ENCODE peak calls at places on chromosomes 7 and 10, in six cellular contexts. B is fibroblast of lung, D is Panc1, S is body of pancreas, Q is GM10248, X is HFF-Myc. F is an unnamed sample.
A peak's percentile ranks its signal among the peaks of the same experiment; 100 is the strongest.

GRCh38 chr10:52740913-52741675 is 31.5 kb downstream of the MBL2 start:
- DNase-seq in B (peak; percentile 49), Q (peak; percentile 47), D (peak; percentile 51), S (peak; percentile 41), X (no peak), F (peak; percentile 72)

GRCh38 chr10:92640110-92640509 is 47.2 kb downstream of the KIF11 start:
- DNase-seq in D (peak; percentile 50), B (peak; percentile 75), Q (no peak), S (no peak), X (peak; percentile 3), F (no peak)

GRCh38 chr10:51574248-51575067 is 124.9 kb downstream of the CSTF2T start:
- DNase-seq in Q (no peak), D (no peak), B (no peak), S (no peak), X (no peak), F (no peak)

GRCh38 chr7:151634643-151635042 is 114.9 kb upstream of the RHEB start:
- DNase-seq in S (no peak), Q (no peak), B (no peak), D (no peak), X (no peak), F (no peak)

GRCh38 chr7:66050337-66050957 is 25.2 kb upstream of the ASL start:
- DNase-seq in X (no peak), B (no peak), Q (no peak), D (no peak), S (no peak), F (no peak)

GRCh38 chr7:77985232-77985973 is 186.8 kb downstream of the PHTF2 start:
- DNase-seq in B (no peak), D (no peak), S (no peak), Q (no peak), X (no peak), F (no peak)

GRCh38 chr10:70943249-70943648 is 54.9 kb upstream of the PCBD1 start:
- DNase-seq in B (no peak), S (no peak), D (no peak), Q (no peak), X (no peak), F (no peak)

GRCh38 chr7:95691464-95691863 is 80.9 kb upstream of the DYNC1I1 start:
- DNase-seq in S (no peak), B (no peak), X (no peak), D (no peak), Q (no peak), F (no peak)

GRCh38 chr10:110504111-110504735 is 6.5 kb downstream of the DUSP5 start:
- DNase-seq in S (peak; percentile 60), B (peak; percentile 95), Q (peak; percentile 83), D (no peak), X (no peak), F (no peak)

GRCh38 chr7:41955475-41956243 is 252.8 kb upstream of the INHBA start:
- DNase-seq in S (peak; percentile 87), X (peak; percentile 89), Q (no peak), B (peak; percentile 99), D (no peak), F (peak; percentile 56)

GRCh38 chr10:106655606-106656005 is 508.9 kb downstream of the SORCS1 start:
- DNase-seq in X (no peak), Q (no peak), B (no peak), S (no peak), D (no peak), F (no peak)

GRCh38 chr10:6008497-6009142 is 31.3 kb upstream of the IL15RA start:
- DNase-seq in D (no peak), S (no peak), Q (no peak), X (no peak), B (peak; percentile 47), F (no peak)

GRCh38 chr10:44765299-44765698 is 145.8 kb upstream of the TMEM72 start:
- DNase-seq in D (no peak), X (no peak), B (no peak), S (no peak), Q (no peak), F (no peak)

GRCh38 chr7:50393547-50394252 is 56.5 kb downstream of the FIGNL1 start:
- DNase-seq in S (no peak), B (no peak), X (no peak), D (no peak), Q (no peak), F (no peak)

GRCh38 chr10:103125323-103126267 is 67.5 kb downstream of the NT5C2 start:
- DNase-seq in D (no peak), Q (peak; percentile 45), X (no peak), B (no peak), S (no peak), F (no peak)

GRCh38 chr7:31076051-31076450 is 23.9 kb downstream of the ADCYAP1R1 start:
- DNase-seq in S (no peak), Q (no peak), X (no peak), B (no peak), D (no peak), F (no peak)

GRCh38 chr7:147646568-147646967 is 944.0 kb upstream of the C7orf33 start:
- DNase-seq in D (no peak), Q (no peak), X (no peak), S (no peak), B (no peak), F (no peak)

GRCh38 chr10:103967433-103968142 is 648 bp downstream of the SLK start:
- DNase-seq in S (peak; percentile 18), X (no peak), B (peak; percentile 31), Q (peak; percentile 67), D (no peak), F (peak; percentile 16)

GRCh38 chr10:61918140-61918539 is 16.6 kb downstream of the ARID5B start:
- DNase-seq in S (no peak), B (no peak), X (no peak), Q (no peak), D (no peak), F (no peak)

GRCh38 chr10:49300140-49300974 is 1.4 kb downstream of the C10orf71 start:
- DNase-seq in X (peak; percentile 89), B (peak; percentile 26), Q (no peak), S (peak; percentile 55), D (no peak), F (no peak)

GRCh38 chr10:133388265-133388972 is 5.5 kb upstream of the MTG1 start:
- DNase-seq in D (no peak), B (no peak), S (no peak), X (no peak), Q (no peak), F (no peak)

GRCh38 chr10:77565590-77566023 is 72.0 kb downstream of the KCNMA1 start:
- DNase-seq in S (no peak), X (no peak), D (no peak), Q (no peak), B (no peak), F (no peak)

GRCh38 chr10:60570272-60570865 is 180.7 kb upstream of the ANK3 start:
- DNase-seq in Q (no peak), S (no peak), X (no peak), D (no peak), B (no peak), F (no peak)

GRCh38 chr10:63209703-63210102 is 76.6 kb downstream of the NRBF2 start:
- DNase-seq in D (no peak), S (no peak), B (no peak), X (no peak), Q (no peak), F (no peak)

GRCh38 chr7:49433794-49434193 is 339.6 kb upstream of the VWC2 start:
- DNase-seq in D (no peak), S (no peak), X (no peak), Q (no peak), B (no peak), F (no peak)

GRCh38 chr7:137757146-137757925 is 89.4 kb downstream of the DGKI start:
- DNase-seq in D (no peak), X (no peak), Q (no peak), B (peak; percentile 10), S (no peak), F (no peak)

GRCh38 chr10:93672022-93672678 is 30.2 kb downstream of the FRA10AC1 start:
- DNase-seq in B (no peak), S (no peak), Q (no peak), D (no peak), X (no peak), F (no peak)

GRCh38 chr10:128927821-128928220 is 539.2 kb upstream of the MGMT start:
- DNase-seq in D (no peak), Q (no peak), S (peak; percentile 37), B (no peak), X (no peak), F (no peak)

GRCh38 chr10:122033224-122033926 is 44.4 kb downstream of the TACC2 start:
- DNase-seq in X (no peak), S (no peak), Q (no peak), B (no peak), D (no peak), F (no peak)

GRCh38 chr10:51462076-51462779 is 237.2 kb downstream of the CSTF2T start:
- DNase-seq in X (no peak), S (no peak), Q (no peak), B (peak; percentile 9), D (no peak), F (no peak)

GRCh38 chr7:76262683-76263402 is 39.6 kb upstream of the HSPB1 start:
- DNase-seq in S (peak; percentile 75), X (peak; percentile 51), Q (peak; percentile 61), D (peak; percentile 52), B (peak; percentile 63), F (peak; percentile 76)

GRCh38 chr10:97633921-97634320 is 621 bp upstream of the MORN4 start:
- DNase-seq in S (peak; percentile 13), D (no peak), X (no peak), Q (no peak), B (no peak), F (no peak)
- TF ChIP-seq CTCF in S (peak; percentile 29), D (no peak), X (no peak), Q (no peak), B (no peak), F (no peak)

GRCh38 chr10:28652101-28652500 is 25.2 kb upstream of the BAMBI start:
- DNase-seq in D (no peak), Q (no peak), B (no peak), X (no peak), S (no peak), F (no peak)
- TF ChIP-seq CTCF in D (no peak), Q (no peak), B (no peak), X (no peak), S (no peak), F (no peak)

GRCh38 chr10:90779573-90779972 is 78.3 kb downstream of the HTR7 start:
- DNase-seq in S (no peak), B (peak; percentile 8), Q (no peak), D (no peak), X (peak; percentile 14), F (no peak)
- TF ChIP-seq CTCF in S (peak; percentile 15), B (peak; percentile 6), Q (no peak), D (peak; percentile 31), X (peak; percentile 36), F (peak; percentile 14)

DNA sequence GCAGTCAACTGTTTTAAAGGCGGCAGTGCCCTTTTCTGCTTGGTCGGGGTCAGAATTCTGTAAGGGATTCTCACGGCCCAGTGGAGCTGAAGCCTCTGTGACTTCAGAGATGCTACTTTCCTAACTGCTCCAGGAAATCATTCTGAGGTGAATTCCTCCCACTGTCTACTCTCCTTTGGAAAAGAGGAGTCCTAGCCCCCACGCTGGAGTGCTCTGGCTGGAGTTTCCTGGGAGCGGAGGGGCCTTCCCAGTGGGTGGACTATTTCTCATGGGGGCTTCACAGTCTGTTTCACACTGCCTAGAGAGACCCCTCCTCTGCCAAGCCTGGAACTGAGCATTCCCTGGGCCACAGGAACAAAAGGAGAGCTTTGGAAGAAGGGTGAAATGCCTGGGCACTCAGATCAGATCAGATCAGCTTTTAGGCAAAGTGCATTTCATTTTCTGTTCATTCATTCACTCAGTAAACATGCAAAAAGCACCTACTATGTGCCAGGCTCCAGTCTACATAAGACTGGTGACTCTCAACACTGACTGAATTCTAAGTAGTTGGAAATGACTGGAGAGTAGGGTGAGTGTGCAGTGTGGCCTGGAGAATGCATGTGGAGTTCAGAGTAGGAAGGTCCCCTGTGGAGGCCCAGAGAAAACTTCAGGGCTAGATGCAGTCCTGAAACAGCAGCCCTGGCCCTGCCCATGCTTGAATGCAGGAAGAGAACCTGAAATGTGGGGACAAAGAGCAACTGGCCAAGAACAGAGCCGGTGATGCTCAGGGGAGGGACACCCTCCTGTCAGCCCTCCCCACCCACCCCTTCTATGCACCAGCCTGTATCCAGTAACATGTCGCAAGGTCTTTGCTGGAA is 12.2 kb downstream of the ZNF488 start:
- DNase-seq in B (no peak), D (no peak), Q (no peak), S (no peak), X (no peak), F (no peak)
- TF ChIP-seq CTCF in B (no peak), D (no peak), Q (no peak), S (no peak), X (no peak), F (no peak)